ENCODE peak calls at places on chromosome 18, in eight cellular contexts. Q is NAMALWA, M is HuH-7, Z is GM04504, C is naive B cell, W is GM20000, G is fibroblast of the conjunctiva, K is T-cell. T is an unnamed sample.

GRCh38 chr18:45806226-45806625 is 19.2 kb upstream of the SIGLEC15 start:
- DNase-seq in Z (no peak), W (no peak), C (no peak), G (no peak), K (no peak), M (no peak), Q (no peak), T (no peak)

GRCh38 chr18:3826021-3826420 is 376.0 kb downstream of the TGIF1 start:
- DNase-seq in W (no peak), C (no peak), M (no peak), G (no peak), Q (no peak), Z (no peak), K (no peak), T (no peak)

GRCh38 chr18:51330148-51330547 is 132.7 kb upstream of the MEX3C start:
- DNase-seq in Z (no peak), K (no peak), W (no peak), G (no peak), M (no peak), C (no peak), Q (no peak), T (no peak)

GRCh38 chr18:3119401-3120323 is 100.1 kb downstream of the MYOM1 start:
- DNase-seq in K (no peak), C (no peak), G (no peak), W (no peak), M (no peak), Z (no peak), Q (no peak), T (peak)

GRCh38 chr18:70250781-70251180 is 38.1 kb upstream of the SOCS6 start:
- DNase-seq in K (no peak), C (no peak), M (no peak), Z (no peak), Q (no peak), G (no peak), W (no peak), T (no peak)

GRCh38 chr18:21074336-21075323 is 37.0 kb downstream of the ROCK1 start:
- DNase-seq in C (no peak), G (no peak), K (no peak), W (no peak), Z (no peak), M (no peak), Q (no peak), T (no peak)

GRCh38 chr18:58788971-58789797 is 75.5 kb upstream of the ZNF532 start:
- DNase-seq in K (no peak), M (peak), C (no peak), Z (no peak), W (no peak), Q (no peak), G (no peak), T (peak)

GRCh38 chr18:48961547-48961946 is 10.8 kb upstream of the SMAD7 start:
- DNase-seq in W (no peak), Q (no peak), K (no peak), Z (no peak), M (no peak), C (no peak), G (no peak), T (no peak)

GRCh38 chr18:47983946-47984345 is 53.5 kb upstream of the SMAD2 start:
- DNase-seq in Q (no peak), W (no peak), K (no peak), G (no peak), C (no peak), Z (no peak), M (no peak), T (no peak)

GRCh38 chr18:39825485-39825884 is 2129.5 kb upstream of the PIK3C3 start:
- DNase-seq in Z (peak), G (no peak), W (no peak), K (no peak), Q (no peak), M (no peak), C (no peak), T (no peak)

GRCh38 chr18:45198526-45198925 is 416.8 kb upstream of the SLC14A2 start:
- DNase-seq in K (no peak), G (no peak), C (no peak), Z (no peak), M (no peak), Q (no peak), W (no peak), T (no peak)

GRCh38 chr18:56115072-56116038 is 523.0 kb downstream of the TXNL1 start:
- DNase-seq in K (no peak), Z (no peak), M (no peak), C (peak), Q (no peak), G (no peak), W (no peak), T (no peak)

GRCh38 chr18:74944676-74945075 is 264.3 kb downstream of the PTGR3 start:
- DNase-seq in C (no peak), M (no peak), W (no peak), Z (no peak), G (no peak), K (no peak), Q (no peak), T (no peak)

GRCh38 chr18:58527116-58528010 is 101.5 kb downstream of the ALPK2 start:
- DNase-seq in Z (no peak), C (no peak), W (no peak), K (no peak), M (peak), G (no peak), Q (no peak), T (no peak)

GRCh38 chr18:44946529-44947113 is 265.9 kb downstream of the SETBP1 start:
- DNase-seq in M (peak), Q (no peak), G (no peak), K (no peak), W (no peak), Z (no peak), C (no peak), T (no peak)

GRCh38 chr18:4351005-4351404 is 104.1 kb downstream of the DLGAP1 start:
- DNase-seq in K (no peak), Q (no peak), C (no peak), G (no peak), M (no peak), W (no peak), Z (no peak), T (no peak)

GRCh38 chr18:14912967-14913366 is 165.0 kb downstream of the ANKRD30B start:
- DNase-seq in K (no peak), Z (no peak), C (no peak), W (no peak), Q (no peak), G (no peak), M (no peak), T (no peak)

GRCh38 chr18:47574966-47575365 is 323.5 kb upstream of the SKOR2 start:
- DNase-seq in K (no peak), Q (no peak), M (no peak), C (no peak), G (no peak), Z (no peak), W (no peak), T (no peak)

GRCh38 chr18:10571537-10571936 is 45.7 kb downstream of the NAPG start:
- DNase-seq in Q (no peak), M (no peak), K (no peak), C (no peak), Z (no peak), G (no peak), W (no peak), T (no peak)

GRCh38 chr18:47531759-47532158 is 280.3 kb upstream of the SKOR2 start:
- DNase-seq in Z (no peak), G (no peak), M (no peak), Q (no peak), C (no peak), W (no peak), K (no peak), T (no peak)

GRCh38 chr18:9715974-9716373 is 7.9 kb downstream of the RAB31 start:
- DNase-seq in W (no peak), M (no peak), C (no peak), Z (no peak), K (no peak), G (no peak), Q (no peak), T (no peak)

GRCh38 chr18:48781041-48781989 is 169.4 kb downstream of the SMAD7 start:
- DNase-seq in C (peak), Z (no peak), K (no peak), G (no peak), Q (no peak), M (peak), W (no peak), T (peak)

GRCh38 chr18:25787281-25787680 is 303.1 kb downstream of the SS18 start:
- DNase-seq in W (no peak), K (no peak), Q (no peak), M (no peak), Z (no peak), G (no peak), C (no peak), T (no peak)

GRCh38 chr18:35610089-35610488 is 28.5 kb downstream of the GALNT1 start:
- DNase-seq in W (no peak), C (no peak), G (no peak), Q (no peak), Z (no peak), M (no peak), K (no peak), T (no peak)

T was measured in retinal pigment epithelial cell.